ENCODE peak calls at places on chromosomes 13 and 19, in four cellular contexts. One of them, this sample, is unnamed.

GRCh38 chr13:23695711-23696512 is 125.7 kb downstream of the TNFRSF19 start:
- DNase-seq in fibroblast of pulmonary artery: no peak
- DNase-seq in RPMI8226: peak; percentile 14
- DNase-seq in foreskin fibroblast: no peak
- DNase-seq in this sample: peak; percentile 61

GRCh38 chr19:4606921-4607678 is 32.2 kb upstream of the TNFAIP8L1 start:
- DNase-seq in fibroblast of pulmonary artery: no peak
- DNase-seq in RPMI8226: no peak
- DNase-seq in foreskin fibroblast: peak; percentile 28
- DNase-seq in this sample: no peak

GRCh38 chr13:44293908-44294735 is 79.5 kb upstream of the SERP2 start:
- DNase-seq in fibroblast of pulmonary artery: peak; percentile 64
- DNase-seq in RPMI8226: no peak
- DNase-seq in foreskin fibroblast: peak; percentile 71
- DNase-seq in this sample: no peak

GRCh38 chr19:41997851-41998229 is 3.8 kb upstream of the ATP1A3 start:
- DNase-seq in fibroblast of pulmonary artery: no peak
- DNase-seq in RPMI8226: no peak
- DNase-seq in foreskin fibroblast: no peak
- DNase-seq in this sample: no peak

GRCh38 chr19:12162882-12163806 is at the start of gene ZNF136:
- DNase-seq in fibroblast of pulmonary artery: peak; percentile 97
- DNase-seq in RPMI8226: peak; percentile 96
- DNase-seq in foreskin fibroblast: peak; percentile 97
- DNase-seq in this sample: peak; percentile 96

GRCh38 chr13:71278512-71278911 is 588.5 kb downstream of the DACH1 start:
- DNase-seq in fibroblast of pulmonary artery: no peak
- DNase-seq in RPMI8226: no peak
- DNase-seq in foreskin fibroblast: no peak
- DNase-seq in this sample: no peak

GRCh38 chr19:17720487-17720839 is 1.2 kb downstream of the MAP1S start:
- DNase-seq in fibroblast of pulmonary artery: no peak
- DNase-seq in RPMI8226: no peak
- DNase-seq in foreskin fibroblast: peak; percentile 35
- DNase-seq in this sample: no peak

GRCh38 chr13:82358284-82358683 is 1524.0 kb downstream of the SLITRK1 start:
- DNase-seq in fibroblast of pulmonary artery: peak; percentile 3
- DNase-seq in RPMI8226: no peak
- DNase-seq in foreskin fibroblast: peak; percentile 6
- DNase-seq in this sample: no peak

GRCh38 chr13:99224019-99224418 is 23.4 kb downstream of the UBAC2 start:
- DNase-seq in fibroblast of pulmonary artery: no peak
- DNase-seq in RPMI8226: no peak
- DNase-seq in foreskin fibroblast: no peak
- DNase-seq in this sample: no peak

GRCh38 chr13:114225610-114226009 is 9.1 kb upstream of the CDC16 start:
- DNase-seq in fibroblast of pulmonary artery: no peak
- DNase-seq in RPMI8226: no peak
- DNase-seq in foreskin fibroblast: peak; percentile 11
- DNase-seq in this sample: no peak

GRCh38 chr19:2942928-2943640 is 1.7 kb downstream of the ZNF77 start:
- DNase-seq in fibroblast of pulmonary artery: no peak
- DNase-seq in RPMI8226: no peak
- DNase-seq in foreskin fibroblast: no peak
- DNase-seq in this sample: no peak

GRCh38 chr13:35978607-35979316 is 152.4 kb downstream of the DCLK1 start:
- DNase-seq in fibroblast of pulmonary artery: peak; percentile 89
- DNase-seq in RPMI8226: peak; percentile 31
- DNase-seq in foreskin fibroblast: peak; percentile 81
- DNase-seq in this sample: no peak

GRCh38 chr13:101979825-101980224 is 422.0 kb downstream of the FGF14 start:
- DNase-seq in fibroblast of pulmonary artery: no peak
- DNase-seq in RPMI8226: no peak
- DNase-seq in foreskin fibroblast: no peak
- DNase-seq in this sample: no peak

This sample was measured in ureter.